ENCODE peak calls at places on chromosomes 5 and 9, in six cellular contexts. I is GM23338, T is brain microvascular endothelial cell, S is lung, Z is vagina, R is AG04450. H is an unnamed sample.

GRCh38 chr5:1416856-1417469 is 28.3 kb downstream of the SLC6A3 start:
- DNase-seq in S (no peak), Z (no peak), I (no peak), R (no peak), T (no peak), H (no peak)

GRCh38 chr9:111857555-111858211 is 38.9 kb upstream of the UGCG start:
- DNase-seq in R (no peak), T (peak; percentile 43), I (no peak), S (no peak), Z (no peak), H (no peak)

GRCh38 chr5:402615-403359 is 40.2 kb upstream of the EXOC3 start:
- DNase-seq in R (no peak), S (no peak), Z (no peak), I (no peak), T (no peak), H (no peak)

GRCh38 chr5:123549256-123549904 is 37.4 kb downstream of the CSNK1G3 start:
- DNase-seq in Z (no peak), I (no peak), S (no peak), T (no peak), R (no peak), H (no peak)

GRCh38 chr5:157175071-157175612 is 5.5 kb upstream of the ITK start:
- DNase-seq in S (no peak), R (no peak), Z (no peak), I (no peak), T (no peak), H (no peak)

GRCh38 chr5:36442796-36443195 is 141.1 kb upstream of the RANBP3L start:
- DNase-seq in R (peak; percentile 7), Z (no peak), I (no peak), T (peak; percentile 68), S (no peak), H (peak; percentile 61)

GRCh38 chr5:33367396-33367795 is 73.4 kb upstream of the TARS1 start:
- DNase-seq in I (no peak), R (no peak), S (no peak), Z (no peak), T (no peak), H (no peak)

GRCh38 chr5:123512631-123513461 is 869 bp downstream of the CSNK1G3 start:
- DNase-seq in T (peak; percentile 25), S (peak; percentile 30), I (peak; percentile 43), Z (no peak), R (no peak), H (peak; percentile 27)

GRCh38 chr9:125200216-125201047 is at the start of gene RABEPK:
- DNase-seq in I (peak; percentile 97), T (peak; percentile 88), Z (peak; percentile 96), R (peak; percentile 90), S (peak; percentile 91), H (peak; percentile 96)

GRCh38 chr9:99411068-99411467 is 189.0 kb downstream of the SEC61B start:
- DNase-seq in T (peak; percentile 31), I (no peak), S (no peak), Z (no peak), R (peak; percentile 21), H (peak; percentile 24)

GRCh38 chr5:34791761-34792244 is 47.2 kb upstream of the TTC23L start:
- DNase-seq in T (peak; percentile 86), I (no peak), Z (no peak), S (no peak), R (no peak), H (peak; percentile 55)

GRCh38 chr9:96080364-96080763 is 204.9 kb downstream of the ERCC6L2 start:
- DNase-seq in Z (no peak), S (no peak), T (no peak), R (no peak), I (no peak), H (no peak)

GRCh38 chr5:123204224-123204623 is 115.2 kb downstream of the PRDM6 start:
- DNase-seq in R (no peak), Z (no peak), T (no peak), S (no peak), I (no peak), H (no peak)

GRCh38 chr5:129094924-129095797 is 612 bp downstream of the ISOC1 start:
- DNase-seq in I (peak; percentile 57), Z (no peak), S (peak; percentile 69), T (peak; percentile 12), R (peak; percentile 16), H (no peak)

GRCh38 chr9:105837261-105837660 is 142.9 kb downstream of the TMEM38B start:
- DNase-seq in R (no peak), I (no peak), S (no peak), Z (no peak), T (no peak), H (no peak)

GRCh38 chr5:113204525-113205161 is 228.0 kb downstream of the DCP2 start:
- DNase-seq in I (no peak), R (no peak), S (peak; percentile 31), T (peak; percentile 20), Z (no peak), H (peak; percentile 42)

GRCh38 chr9:27355166-27355565 is 58.2 kb upstream of the EQTN start:
- DNase-seq in R (no peak), Z (no peak), T (peak; percentile 90), I (no peak), S (no peak), H (no peak)

GRCh38 chr9:83969602-83970001 is 10.4 kb downstream of the HNRNPK start:
- DNase-seq in S (no peak), T (no peak), R (no peak), Z (no peak), I (no peak), H (no peak)

GRCh38 chr5:59725393-59725768 is 168.1 kb downstream of the PDE4D start:
- DNase-seq in R (no peak), I (no peak), S (no peak), T (no peak), Z (no peak), H (peak; percentile 23)

GRCh38 chr5:179906795-179907569 is 715 bp downstream of the TBC1D9B start:
- DNase-seq in Z (no peak), R (no peak), I (peak; percentile 63), T (no peak), S (no peak), H (peak; percentile 4)

GRCh38 chr5:59766394-59766793 is 127.1 kb downstream of the PDE4D start:
- DNase-seq in T (peak; percentile 40), S (no peak), R (no peak), I (no peak), Z (no peak), H (no peak)

GRCh38 chr5:23446436-23446835 is 61.0 kb upstream of the PRDM9 start:
- DNase-seq in I (no peak), S (no peak), T (no peak), Z (no peak), R (no peak), H (peak; percentile 29)

GRCh38 chr5:169923988-169924387 is 56.3 kb downstream of the INSYN2B start:
- DNase-seq in S (no peak), Z (no peak), I (no peak), T (no peak), R (no peak), H (no peak)

GRCh38 chr5:63456279-63456678 is 506.0 kb downstream of the HTR1A start:
- DNase-seq in Z (no peak), T (peak; percentile 7), R (no peak), I (no peak), S (no peak), H (peak; percentile 7)

GRCh38 chr5:170709640-170710039 is 73.9 kb upstream of the GABRP start:
- DNase-seq in Z (no peak), R (no peak), S (no peak), I (no peak), T (no peak), H (no peak)

GRCh38 chr5:168472329-168472728 is 13.9 kb upstream of the RARS1 start:
- DNase-seq in I (peak; percentile 25), S (no peak), R (peak; percentile 86), Z (no peak), T (peak; percentile 94), H (peak; percentile 95)

GRCh38 chr9:110919609-110920008 is 118.7 kb downstream of the LPAR1 start:
- DNase-seq in R (no peak), T (peak; percentile 80), S (no peak), Z (no peak), I (no peak), H (peak; percentile 77)

DNA sequence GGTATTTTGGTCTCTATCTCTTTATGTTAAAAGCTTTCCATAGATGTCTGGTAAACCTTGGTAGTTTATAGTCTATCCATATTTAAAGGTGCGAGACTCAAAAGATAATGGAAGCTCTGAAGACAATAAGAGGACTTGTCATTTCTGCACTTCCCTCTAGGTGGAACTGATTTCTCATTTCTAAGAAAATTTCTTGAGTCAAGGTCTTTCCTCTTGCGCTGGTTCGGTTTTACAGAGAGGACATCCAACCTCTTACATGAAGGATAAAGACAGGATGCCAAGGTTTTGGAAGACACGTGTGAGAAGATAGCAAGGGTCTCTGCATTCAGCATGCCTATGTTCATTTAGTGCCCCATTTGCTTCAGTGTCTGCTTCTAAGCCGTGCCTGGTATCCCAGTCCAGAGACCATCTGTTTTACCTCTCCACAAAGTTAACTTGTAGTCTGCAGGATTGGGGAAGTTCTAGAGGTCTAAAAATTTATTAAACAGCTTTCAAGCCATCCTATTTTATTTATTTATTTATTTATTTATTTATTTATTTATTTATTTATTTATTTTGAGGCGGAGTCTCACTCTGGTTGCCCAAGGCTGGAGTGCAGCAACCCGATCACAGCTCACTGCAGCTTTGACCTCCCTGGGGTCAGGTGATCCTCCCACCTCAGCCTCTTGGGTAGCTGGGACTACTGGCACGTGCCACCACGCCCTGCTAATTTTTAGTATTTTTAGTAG is 41.6 kb downstream of the KIAA1191 start:
- DNase-seq in Z (no peak), R (no peak), S (no peak), T (no peak), I (peak; percentile 27), H (peak; percentile 5)
- TF ChIP-seq CTCF in Z (no peak), R (peak; percentile 31), S (no peak), T (peak; percentile 30), I (peak; percentile 14), H (peak; percentile 24)

DNA sequence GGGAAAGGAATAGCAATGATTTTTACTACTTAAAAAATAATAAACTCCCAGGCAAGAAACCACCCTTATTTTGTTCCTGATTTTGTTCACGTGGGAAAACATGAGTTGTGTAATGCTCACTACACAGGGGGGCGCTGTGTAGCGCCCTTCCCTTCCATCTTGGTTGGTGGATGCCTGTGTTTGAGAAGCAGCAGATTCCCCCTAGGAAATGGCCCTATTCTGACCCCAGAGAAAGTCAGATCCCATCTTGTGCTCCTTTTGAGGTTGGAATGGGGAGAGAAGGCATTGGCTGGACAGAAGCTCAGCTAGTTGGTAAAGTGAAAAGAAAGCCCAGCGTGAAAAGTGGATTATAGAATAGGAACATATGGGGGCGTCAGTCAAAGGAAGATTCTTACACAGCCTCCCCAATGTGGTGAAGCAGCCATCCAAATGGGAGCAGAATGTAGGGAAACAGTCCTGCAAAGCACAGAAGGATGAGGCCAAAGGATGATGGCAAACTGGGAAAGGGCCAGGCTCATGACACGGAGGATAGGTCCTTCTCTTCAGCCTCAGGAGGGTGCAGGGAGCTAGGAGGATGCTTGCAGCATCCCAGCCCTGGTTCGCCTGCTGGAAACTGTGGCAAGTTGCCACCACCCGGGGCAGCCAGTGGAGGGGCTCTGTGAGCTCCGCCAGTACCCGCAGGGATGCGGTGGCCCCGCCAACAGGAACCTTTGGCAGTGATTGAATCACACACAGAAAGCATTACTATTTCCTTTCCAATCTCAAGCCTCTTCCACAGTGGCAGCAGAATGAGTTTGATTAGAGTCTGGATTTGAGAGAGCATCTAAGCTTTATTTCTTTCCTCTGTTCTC is 314.2 kb upstream of the DAP start:
- DNase-seq in T (no peak), I (peak; percentile 56), S (no peak), R (no peak), Z (no peak), H (no peak)
- TF ChIP-seq CTCF in T (peak; percentile 19), I (peak; percentile 81), S (no peak), R (no peak), Z (no peak), H (peak; percentile 24)

GRCh38 chr5:24633705-24634325 is 11.0 kb downstream of the CDH10 start:
- DNase-seq in T (peak; percentile 7), I (peak; percentile 62), R (no peak), Z (no peak), S (no peak), H (peak; percentile 47)
- TF ChIP-seq CTCF in T (peak; percentile 33), I (peak; percentile 65), R (peak; percentile 59), Z (peak; percentile 30), S (peak; percentile 22), H (peak; percentile 50)

GRCh38 chr5:141669519-141669918 is 12.5 kb downstream of the ARAP3 start:
- DNase-seq in Z (no peak), R (no peak), S (no peak), I (peak; percentile 61), T (no peak), H (no peak)
- TF ChIP-seq CTCF in Z (no peak), R (no peak), S (no peak), I (peak; percentile 75), T (peak; percentile 46), H (peak; percentile 10)